ENCODE peak calls at places on chromosome 9, in four cellular contexts. X, U, Z and M are unnamed samples.

GRCh38 chr9:112051812-112052211 is 123.3 kb downstream of the SUSD1 start:
- DNase-seq in X (no peak), U (no peak), Z (peak; percentile 77), M (peak; percentile 48)

GRCh38 chr9:35903049-35903448 is 3.0 kb upstream of the HRCT1 start:
- DNase-seq in X (no peak), U (peak; percentile 56), Z (peak; percentile 54), M (peak; percentile 33)

GRCh38 chr9:112819635-112820496 is 69.3 kb downstream of the SNX30 start:
- DNase-seq in X (no peak), U (peak; percentile 75), Z (peak; percentile 83), M (peak; percentile 59)

GRCh38 chr9:35518212-35518917 is 28.5 kb downstream of the RUSC2 start:
- DNase-seq in X (no peak), U (peak; percentile 81), Z (peak; percentile 98), M (peak; percentile 88)

GRCh38 chr9:125405938-125406811 is 144.5 kb downstream of the GAPVD1 start:
- DNase-seq in X (no peak), U (peak; percentile 74), Z (peak; percentile 48), M (peak; percentile 32)

GRCh38 chr9:123544007-123544827 is 188.2 kb downstream of the CRB2 start:
- DNase-seq in X (no peak), U (peak; percentile 55), Z (peak; percentile 22), M (peak; percentile 10)

GRCh38 chr9:112408285-112408684 is 28.4 kb downstream of the HSDL2 start:
- DNase-seq in X (no peak), U (no peak), Z (no peak), M (no peak)

GRCh38 chr9:115285806-115286205 is 167.8 kb upstream of the TNC start:
- DNase-seq in X (no peak), U (no peak), Z (no peak), M (no peak)

GRCh38 chr9:81826541-81826906 is 101.7 kb upstream of the SPATA31D4 start:
- DNase-seq in X (no peak), U (no peak), Z (peak; percentile 64), M (no peak)

GRCh38 chr9:103802068-103802467 is 292.0 kb upstream of the SMC2 start:
- DNase-seq in X (no peak), U (no peak), Z (peak; percentile 5), M (peak; percentile 62)

GRCh38 chr9:91865041-91865440 is 85.0 kb downstream of the ROR2 start:
- DNase-seq in X (no peak), U (no peak), Z (peak; percentile 14), M (no peak)

GRCh38 chr9:34037626-34038025 is 11.1 kb downstream of the UBAP2 start:
- DNase-seq in X (no peak), U (no peak), Z (no peak), M (no peak)

GRCh38 chr9:137320555-137321384 is 18.7 kb upstream of the NRARP start:
- DNase-seq in X (no peak), U (no peak), Z (no peak), M (no peak)

GRCh38 chr9:134841180-134841904 is 39.3 kb upstream of the FCN2 start:
- DNase-seq in X (no peak), U (no peak), Z (no peak), M (no peak)

GRCh38 chr9:21305213-21305612 is at the start of gene IFNA5:
- DNase-seq in X (no peak), U (no peak), Z (no peak), M (no peak)

GRCh38 chr9:128207076-128207731 is 4.0 kb downstream of the DNM1 start:
- DNase-seq in X (no peak), U (no peak), Z (no peak), M (no peak)

GRCh38 chr9:129221233-129221632 is 43.2 kb upstream of the IER5L start:
- DNase-seq in X (no peak), U (no peak), Z (no peak), M (no peak)

GRCh38 chr9:88197781-88198345 is 59.6 kb upstream of the SPATA31C2 start:
- DNase-seq in X (no peak), U (peak; percentile 95), Z (peak; percentile 95), M (peak; percentile 34)

GRCh38 chr9:120152295-120152694 is 427.7 kb downstream of the CDK5RAP2 start:
- DNase-seq in X (no peak), U (no peak), Z (peak; percentile 7), M (no peak)

GRCh38 chr9:78001946-78002731 is 29.5 kb downstream of the GNAQ start:
- DNase-seq in X (no peak), U (no peak), Z (peak; percentile 68), M (no peak)

GRCh38 chr9:75858497-75859092 is 31.9 kb upstream of the PCSK5 start:
- DNase-seq in X (no peak), U (no peak), Z (no peak), M (no peak)

GRCh38 chr9:36207546-36208012 is 16.9 kb downstream of the CLTA start:
- DNase-seq in X (no peak), U (peak; percentile 25), Z (peak; percentile 64), M (no peak)

GRCh38 chr9:97868859-97869258 is 15.8 kb downstream of the FOXE1 start:
- DNase-seq in X (no peak), U (no peak), Z (no peak), M (no peak)
- H3K27ac ChIP-seq in X (no peak overlapping the region), U (no peak overlapping the region), Z (no peak overlapping the region), M (no peak overlapping the region)

DNA sequence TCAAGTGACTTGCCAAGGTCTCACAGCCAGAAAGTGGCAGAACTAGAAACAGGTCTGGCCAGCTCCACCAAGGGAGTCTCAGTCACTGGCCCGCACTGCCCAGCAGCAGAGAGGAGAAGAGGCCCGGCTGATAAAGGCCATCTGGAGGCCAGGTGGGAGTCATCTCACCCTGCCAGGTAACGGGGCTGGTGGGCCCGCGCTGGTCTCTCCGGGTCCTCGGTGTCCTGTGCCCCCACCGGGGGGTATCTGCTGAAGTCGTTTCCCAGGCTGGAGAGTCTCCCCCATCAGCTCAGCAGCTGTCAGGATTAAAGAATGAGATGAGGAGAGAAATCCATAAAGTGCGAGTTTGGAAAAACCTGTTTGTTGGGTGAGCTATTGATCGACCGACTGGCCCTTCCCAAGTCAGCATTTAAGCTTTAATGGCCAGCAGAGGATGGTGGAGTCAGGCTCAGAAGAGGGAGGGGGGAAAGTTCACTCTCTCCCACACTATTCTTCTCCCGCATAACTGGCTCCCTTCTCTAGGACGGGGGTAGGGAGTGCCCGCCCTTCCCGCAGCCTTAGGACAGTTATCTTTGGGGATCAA is 30.3 kb downstream of the LMX1B start:
- DNase-seq in X (no peak), U (no peak), Z (no peak), M (no peak)
- H3K27me3 ChIP-seq in X (peaks cover 82% of the 10 kb centered on the region), U (peaks cover 100% of the 10 kb centered on the region), Z (peaks cover 60% of the 10 kb centered on the region), M (peaks cover 66% of the 10 kb centered on the region)

DNA sequence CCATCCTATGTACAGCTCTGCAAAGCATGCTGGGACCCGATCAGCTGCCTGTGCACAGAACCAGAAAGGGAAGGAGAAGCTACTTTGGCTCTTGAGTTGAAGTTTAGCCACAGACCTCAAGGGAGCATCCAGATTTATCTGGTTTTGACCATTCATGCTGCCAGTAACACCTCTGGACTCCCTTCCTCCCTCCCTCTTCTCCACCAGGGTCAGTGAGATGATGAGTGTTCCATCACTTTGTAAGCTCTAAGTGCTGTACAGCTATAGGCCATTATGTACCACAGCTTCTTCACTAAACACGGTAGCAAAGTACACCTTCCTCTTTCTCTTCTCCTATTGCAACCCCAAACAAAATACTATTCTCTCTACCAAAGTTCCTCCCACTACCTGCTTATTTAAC is 77.9 kb downstream of the GLIS3 start:
- DNase-seq in X (no peak), U (no peak), Z (no peak), M (no peak)
- H3K27ac ChIP-seq in X (no peak overlapping the region), U (peak overlapping the region; percentile 1), Z (no peak overlapping the region), M (no peak overlapping the region)

GRCh38 chr9:101739311-101739710 is 864 bp upstream of the GRIN3A start:
- DNase-seq in X (no peak), U (no peak), Z (no peak), M (no peak)
- H3K27me3 ChIP-seq in X (peaks cover 42% of the 10 kb centered on the region), U (peaks cover 66% of the 10 kb centered on the region), Z (peaks cover 4% of the 10 kb centered on the region), M (peaks cover 30% of the 10 kb centered on the region)

GRCh38 chr9:101354765-101355708 is 29.8 kb downstream of the BAAT start:
- DNase-seq in X (no peak), U (no peak), Z (no peak), M (no peak)

GRCh38 chr9:101353683-101354082 is 31.1 kb downstream of the BAAT start:
- DNase-seq in X (no peak), U (no peak), Z (no peak), M (no peak)

GRCh38 chr9:101352892-101353462 is 31.8 kb downstream of the BAAT start:
- DNase-seq in X (no peak), U (no peak), Z (no peak), M (no peak)

GRCh38 chr9:101354143-101354764 is 30.6 kb downstream of the BAAT start:
- DNase-seq in X (no peak), U (no peak), Z (peak; percentile 7), M (no peak)

DNA sequence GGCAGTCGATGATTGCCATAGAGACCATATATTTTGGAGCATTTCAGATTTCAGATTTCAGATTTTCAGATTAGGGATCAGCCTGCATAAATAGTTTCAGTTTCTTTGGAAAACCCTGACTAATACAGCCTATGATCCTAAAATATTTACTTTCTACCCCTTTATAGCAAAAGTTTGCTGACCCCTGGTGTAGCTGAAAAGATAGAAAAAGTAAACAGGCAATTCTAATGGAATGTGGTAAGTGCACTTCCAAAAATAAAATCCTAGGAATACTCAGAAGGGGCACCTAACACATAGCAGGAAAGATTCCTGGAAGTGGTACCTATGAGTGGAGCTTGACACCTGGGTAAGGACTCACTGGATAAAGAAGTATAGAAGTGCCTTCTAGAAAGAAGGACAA is 34.5 kb downstream of the BAAT start:
- DNase-seq in X (no peak), U (no peak), Z (no peak), M (no peak)
- H3K27ac ChIP-seq in X (no peak overlapping the region), U (no peak overlapping the region), Z (no peak overlapping the region), M (no peak overlapping the region)

DNA sequence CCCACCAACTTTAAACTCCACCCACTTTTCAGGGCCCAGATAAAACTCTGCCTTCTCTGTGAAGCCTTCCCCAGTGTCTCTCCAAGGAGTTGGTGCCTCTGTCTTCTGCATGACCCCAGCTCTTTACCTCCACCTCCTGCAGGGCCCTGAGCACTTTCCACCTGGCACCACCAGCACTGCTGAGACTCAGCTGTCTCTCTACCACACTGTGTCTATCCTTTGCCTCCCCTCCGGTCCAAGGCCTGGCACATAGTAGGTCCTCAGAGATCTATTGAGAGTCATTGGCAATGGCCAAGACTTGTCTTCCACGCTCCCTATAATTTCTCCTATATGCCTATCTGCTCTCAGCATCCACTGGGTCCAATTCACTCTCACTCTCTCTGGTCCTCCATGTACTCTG is 12.9 kb upstream of the GABBR2 start:
- DNase-seq in X (no peak), U (no peak), Z (no peak), M (no peak)
- H3K27me3 ChIP-seq in X (peaks cover 10% of the 10 kb centered on the region), U (peaks cover 71% of the 10 kb centered on the region), Z (peaks cover 3% of the 10 kb centered on the region), M (peaks cover 13% of the 10 kb centered on the region)

DNA sequence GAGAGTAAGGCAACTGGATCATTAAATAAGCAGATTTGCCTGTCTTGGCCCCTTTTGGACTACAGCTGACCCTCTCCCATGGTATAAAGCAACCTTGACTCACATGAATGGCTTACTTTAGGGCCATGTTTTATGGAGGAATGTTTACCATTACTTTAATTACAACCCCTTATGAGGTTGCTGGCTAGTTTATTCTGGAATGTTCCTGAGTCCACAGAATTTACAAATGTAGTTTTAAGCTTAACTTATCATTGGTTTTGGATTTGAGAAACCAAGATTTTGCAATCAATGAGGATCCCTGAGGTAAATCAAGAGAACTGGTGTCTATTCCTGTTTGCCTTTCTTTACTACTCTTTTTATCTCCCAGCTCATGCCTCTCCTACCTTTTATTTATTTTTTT is 15.7 kb downstream of the SLC28A3 start:
- DNase-seq in X (no peak), U (no peak), Z (no peak), M (no peak)
- H3K27ac ChIP-seq in X (no peak overlapping the region), U (no peak overlapping the region), Z (no peak overlapping the region), M (no peak overlapping the region)